ENCODE peak calls at places on chromosomes 4 and X, in six cellular contexts. H is OCI-LY7, S is hepatocyte, D is heart right ventricle, Q is mammary epithelial cell, K is PC-3. T is an unnamed sample.

GRCh38 chr4:73451404-73451803 is 15.4 kb downstream of the AFP start:
- DNase-seq in H (no peak), S (no peak), D (no peak), Q (no peak), K (no peak), T (no peak)

GRCh38 chr4:108674356-108674977 is 24.1 kb downstream of the OSTC start:
- DNase-seq in H (no peak), S (no peak), D (no peak), Q (no peak), K (no peak), T (no peak)

GRCh38 chr4:144962300-144962699 is 135.7 kb downstream of the ANAPC10 start:
- DNase-seq in H (no peak), S (no peak), D (no peak), Q (no peak), K (no peak), T (no peak)

GRCh38 chrX:1027680-1028079 is 184.8 kb downstream of the CRLF2 start:
- DNase-seq in H (no peak), S (no peak), D (no peak), Q (no peak), K (no peak), T (no peak)

GRCh38 chr4:168162604-168163003 is 70.3 kb downstream of the ANXA10 start:
- DNase-seq in H (no peak), S (peak; percentile 10), D (no peak), Q (peak; percentile 82), K (no peak), T (no peak)

GRCh38 chr4:89311433-89311832 is 3.8 kb upstream of the GPRIN3 start:
- DNase-seq in H (no peak), S (no peak), D (no peak), Q (no peak), K (no peak), T (no peak)

GRCh38 chrX:13099121-13099520 is 54.7 kb upstream of the FAM9C start:
- DNase-seq in H (no peak), S (no peak), D (no peak), Q (peak; percentile 54), K (peak; percentile 4), T (no peak)

GRCh38 chr4:86970447-86971354 is 35.9 kb downstream of the AFF1 start:
- DNase-seq in H (no peak), S (no peak), D (peak; percentile 16), Q (no peak), K (peak; percentile 47), T (no peak)

GRCh38 chr4:148214529-148215166 is 227.6 kb downstream of the NR3C2 start:
- DNase-seq in H (no peak), S (no peak), D (peak; percentile 54), Q (peak; percentile 10), K (no peak), T (peak; percentile 75)

GRCh38 chr4:46329118-46329976 is 60.6 kb downstream of the GABRA2 start:
- DNase-seq in H (peak; percentile 13), S (peak; percentile 66), D (no peak), Q (peak; percentile 60), K (peak; percentile 74), T (no peak)

GRCh38 chrX:39729834-39730670 is 367.7 kb downstream of the BCOR start:
- DNase-seq in H (no peak), S (peak; percentile 38), D (no peak), Q (no peak), K (no peak), T (no peak)

GRCh38 chr4:71498624-71499023 is 159.8 kb downstream of the SLC4A4 start:
- DNase-seq in H (no peak), S (no peak), D (no peak), Q (no peak), K (no peak), T (no peak)

GRCh38 chr4:177375372-177375771 is 65.7 kb downstream of the NEIL3 start:
- DNase-seq in H (no peak), S (no peak), D (no peak), Q (no peak), K (no peak), T (no peak)

GRCh38 chrX:21479695-21480280 is 105.6 kb downstream of the CNKSR2 start:
- DNase-seq in H (peak; percentile 47), S (peak; percentile 55), D (no peak), Q (peak; percentile 30), K (peak; percentile 76), T (no peak)

GRCh38 chrX:39601193-39602085 is 496.3 kb downstream of the BCOR start:
- DNase-seq in H (no peak), S (no peak), D (no peak), Q (no peak), K (no peak), T (no peak)

GRCh38 chr4:40340034-40340433 is 4.9 kb downstream of the CHRNA9 start:
- DNase-seq in H (no peak), S (no peak), D (no peak), Q (peak; percentile 31), K (peak; percentile 6), T (no peak)

GRCh38 chrX:72296991-72297390 is 8.7 kb downstream of the CITED1 start:
- DNase-seq in H (no peak), S (no peak), D (no peak), Q (no peak), K (no peak), T (no peak)

GRCh38 chrX:103688949-103689348 is 2.5 kb upstream of the MORF4L2 start:
- DNase-seq in H (peak; percentile 59), S (peak; percentile 78), D (no peak), Q (peak; percentile 30), K (peak; percentile 60), T (no peak)

GRCh38 chr4:39037491-39037825 is 5.2 kb upstream of the TMEM156 start:
- DNase-seq in H (peak; percentile 23), S (peak; percentile 23), D (no peak), Q (peak; percentile 84), K (peak; percentile 33), T (no peak)

GRCh38 chr4:111281219-111281618 is 658.3 kb upstream of the PITX2 start:
- DNase-seq in H (no peak), S (no peak), D (no peak), Q (no peak), K (no peak), T (no peak)

GRCh38 chr4:176002007-176002623 is 63.5 kb upstream of the WDR17 start:
- DNase-seq in H (peak; percentile 80), S (peak; percentile 46), D (peak; percentile 14), Q (no peak), K (peak; percentile 34), T (peak; percentile 87)

GRCh38 chr4:173461170-173461569 is 62.3 kb upstream of the SCRG1 start:
- DNase-seq in H (no peak), S (no peak), D (no peak), Q (peak; percentile 31), K (peak; percentile 62), T (no peak)

GRCh38 chrX:53088136-53088974 is 5.6 kb upstream of the KANTR start:
- DNase-seq in H (no peak), S (peak; percentile 92), D (peak; percentile 79), Q (peak; percentile 80), K (peak; percentile 89), T (peak; percentile 78)

GRCh38 chr4:130486186-130486585 is 1390.2 kb downstream of the C4orf33 start:
- DNase-seq in H (no peak), S (no peak), D (no peak), Q (no peak), K (peak; percentile 10), T (no peak)

GRCh38 chr4:188127157-188127874 is 11.9 kb upstream of the TRIML1 start:
- DNase-seq in H (no peak), S (peak; percentile 66), D (no peak), Q (peak; percentile 96), K (peak; percentile 63), T (no peak)

GRCh38 chrX:71301195-71301924 is at the start of gene ITGB1BP2:
- DNase-seq in H (no peak), S (peak; percentile 10), D (no peak), Q (no peak), K (no peak), T (no peak)

GRCh38 chr4:14329228-14329627 is 673.1 kb upstream of the CPEB2 start:
- DNase-seq in H (no peak), S (no peak), D (no peak), Q (no peak), K (no peak), T (no peak)

DNA sequence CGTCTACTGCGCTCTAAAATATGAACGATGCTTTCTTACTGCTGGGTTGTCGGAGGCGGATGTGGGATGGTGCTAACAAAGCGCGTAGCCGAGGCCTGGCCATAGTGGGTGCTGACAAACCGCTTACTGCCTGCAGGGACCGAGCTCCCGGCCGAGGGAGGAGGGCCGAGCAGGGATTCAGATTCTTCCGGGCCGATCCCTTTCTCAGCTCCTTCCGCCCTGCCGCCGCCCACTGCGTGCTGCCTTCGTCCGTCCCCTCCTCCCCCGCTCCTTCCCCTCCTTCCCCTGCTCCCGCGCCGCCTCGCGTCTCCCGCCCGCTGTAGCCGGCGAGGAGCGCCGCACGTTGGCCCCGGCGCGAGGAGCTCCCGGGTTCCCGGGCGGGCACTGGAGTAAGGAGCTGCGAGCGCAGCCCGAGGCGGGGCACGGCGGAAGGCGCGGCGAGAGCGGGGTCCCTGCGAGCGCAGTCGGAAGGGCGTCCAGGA is at the start of gene STK32B:
- DNase-seq in H (no peak), S (peak; percentile 76), D (peak; percentile 70), Q (peak; percentile 80), K (peak; percentile 65), T (peak; percentile 71)
- H3K27ac ChIP-seq in H (no peak within 1 kb of the TSS), S (no peak within 1 kb of the TSS), D (no peak within 1 kb of the TSS), Q (no peak within 1 kb of the TSS), K (no peak within 1 kb of the TSS), T (no peak within 1 kb of the TSS)

GRCh38 chr4:8035371-8035780 is 95.7 kb upstream of the AFAP1 start:
- DNase-seq in H (no peak), S (no peak), D (no peak), Q (peak; percentile 79), K (no peak), T (no peak)
- H3K4me1 ChIP-seq in H (no peaks in the 10 kb centered on the region), S (no peaks in the 10 kb centered on the region), D (no peaks in the 10 kb centered on the region), Q (peaks cover 22% of the 10 kb centered on the region), K (no peaks in the 10 kb centered on the region), T (no peaks in the 10 kb centered on the region)

DNA sequence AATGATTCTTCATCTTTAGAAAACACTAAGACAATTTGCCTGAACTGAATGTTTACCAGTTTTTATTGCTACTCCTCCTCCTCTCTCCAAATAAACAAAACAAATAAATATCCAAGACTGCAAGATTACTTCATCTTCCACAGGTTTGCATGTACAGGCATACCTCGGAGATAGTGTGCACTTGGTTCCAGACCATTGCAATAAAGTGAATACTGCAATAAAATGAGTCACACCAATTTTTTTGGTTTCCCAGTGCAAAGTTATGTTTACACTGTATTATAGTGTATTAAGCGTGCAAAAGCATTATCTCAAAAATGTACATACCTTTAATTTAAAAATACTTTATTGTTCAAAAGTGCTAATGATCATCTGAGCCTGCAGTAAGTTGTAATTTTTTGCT is 53.3 kb downstream of the FBXL5 start:
- DNase-seq in H (no peak), S (no peak), D (no peak), Q (no peak), K (peak; percentile 53), T (no peak)
- H3K9me3 ChIP-seq in H (no peaks in the 10 kb centered on the region), S (no peaks in the 10 kb centered on the region), D (no peaks in the 10 kb centered on the region), Q (no peaks in the 10 kb centered on the region), K (no peaks in the 10 kb centered on the region), T (no peaks in the 10 kb centered on the region)

GRCh38 chr4:118814901-118815300 is 21.0 kb downstream of the SEC24D start:
- DNase-seq in H (no peak), S (no peak), D (no peak), Q (no peak), K (no peak), T (no peak)

GRCh38 chr4:118814054-118814453 is 21.9 kb downstream of the SEC24D start:
- DNase-seq in H (no peak), S (no peak), D (no peak), Q (no peak), K (no peak), T (no peak)

GRCh38 chr4:118813561-118813960 is 22.4 kb downstream of the SEC24D start:
- DNase-seq in H (no peak), S (no peak), D (no peak), Q (no peak), K (no peak), T (no peak)

GRCh38 chr4:118811008-118811764 is 24.7 kb downstream of the SEC24D start:
- DNase-seq in H (no peak), S (no peak), D (no peak), Q (no peak), K (no peak), T (no peak)

GRCh38 chr4:118811832-118812231 is 24.1 kb downstream of the SEC24D start:
- DNase-seq in H (no peak), S (no peak), D (no peak), Q (no peak), K (no peak), T (no peak)
- H3K27ac ChIP-seq in H (no peak overlapping the region), S (no peak overlapping the region), D (no peak overlapping the region), Q (no peak overlapping the region), K (no peak overlapping the region), T (no peak overlapping the region)

T was measured in left lung.